ENCODE peak calls at places on chromosomes 1 and 21, in ten cellular contexts. I is tibial nerve, W is right lobe of liver, Y is IMR-90, H is transverse colon, Z is heart left ventricle, U is ovary, X is body of pancreas, G is lower leg skin, A is NB4. P is an unnamed sample.

GRCh38 chr1:211643324-211644212 is 31.9 kb downstream of the NEK2 start:
- DNase-seq in H (peak), I (no peak), W (peak), Z (no peak), Y (no peak), A (no peak), U (peak), G (no peak), X (peak), P (peak)

GRCh38 chr1:164651378-164651951 is 92.5 kb downstream of the PBX1 start:
- DNase-seq in I (no peak), Y (peak), A (no peak), H (peak), W (no peak), G (no peak), U (peak), X (no peak), Z (no peak), P (peak)

GRCh38 chr1:155002479-155003226 is at the start of gene ZBTB7B:
- DNase-seq in W (peak), G (no peak), A (peak), U (peak), X (peak), Y (no peak), I (no peak), Z (peak), H (peak), P (no peak)

GRCh38 chr1:106498238-106498637 is 558.2 kb upstream of the PRMT6 start:
- DNase-seq in X (no peak), H (no peak), A (no peak), I (no peak), Y (no peak), U (no peak), Z (no peak), G (no peak), W (no peak), P (no peak)

GRCh38 chr1:179877586-179878265 is at the start of gene TOR1AIP2:
- DNase-seq in A (peak), W (peak), H (peak), Z (peak), X (peak), U (peak), Y (peak), G (peak), I (peak), P (peak)

GRCh38 chr21:42406201-42406601 is 2.5 kb downstream of the UBASH3A start:
- DNase-seq in A (no peak), W (no peak), G (no peak), H (peak), I (no peak), Y (no peak), U (no peak), X (no peak), Z (no peak), P (no peak)

GRCh38 chr1:245370905-245371581 is 216.3 kb downstream of the KIF26B start:
- DNase-seq in Y (no peak), U (no peak), Z (peak), G (no peak), H (peak), X (no peak), I (no peak), W (no peak), A (peak), P (no peak)

GRCh38 chr1:66490817-66491216 is 43.1 kb upstream of the SGIP1 start:
- DNase-seq in A (no peak), G (no peak), X (no peak), H (no peak), Z (no peak), U (no peak), W (no peak), I (peak), Y (peak), P (no peak)

GRCh38 chr1:214380418-214380817 is 99.5 kb downstream of the SMYD2 start:
- DNase-seq in H (no peak), A (no peak), Z (no peak), W (no peak), I (no peak), Y (no peak), G (no peak), U (no peak), X (no peak), P (no peak)

GRCh38 chr1:167121375-167122120 is 27.7 kb downstream of the STYXL2 start:
- DNase-seq in X (peak), I (no peak), H (peak), W (peak), Z (peak), G (peak), U (no peak), Y (no peak), A (no peak), P (peak)

GRCh38 chr1:98110674-98111073 is 189.8 kb upstream of the DPYD start:
- DNase-seq in H (no peak), X (no peak), W (no peak), Y (peak), Z (no peak), I (no peak), A (no peak), G (no peak), U (no peak), P (peak)

GRCh38 chr1:232192781-232193450 is 437.0 kb downstream of the SIPA1L2 start:
- DNase-seq in Y (peak), X (no peak), A (no peak), Z (no peak), W (no peak), H (no peak), I (no peak), G (no peak), U (no peak), P (no peak)

GRCh38 chr1:41313661-41314131 is 47.5 kb upstream of the FOXO6 start:
- DNase-seq in X (peak), W (no peak), U (no peak), I (no peak), Z (no peak), A (peak), G (no peak), Y (no peak), H (no peak), P (peak)

GRCh38 chr21:44533891-44534627 is 5.9 kb downstream of the KRTAP10-1 start:
- DNase-seq in X (no peak), I (no peak), U (no peak), H (peak), Y (no peak), A (no peak), G (no peak), Z (no peak), W (no peak), P (no peak)

GRCh38 chr1:170790651-170791071 is 126.7 kb downstream of the PRRX1 start:
- DNase-seq in X (no peak), H (no peak), Y (peak), G (no peak), W (no peak), A (no peak), Z (no peak), U (no peak), I (no peak), P (no peak)

GRCh38 chr1:225517221-225517620 is 89.4 kb upstream of the LBR start:
- DNase-seq in H (no peak), X (no peak), A (no peak), Z (no peak), I (no peak), W (no peak), U (no peak), G (no peak), Y (no peak), P (no peak)

GRCh38 chr1:10733967-10734366 is 62.5 kb downstream of the CASZ1 start:
- DNase-seq in Z (no peak), I (no peak), Y (no peak), H (no peak), U (no peak), X (no peak), A (no peak), G (no peak), W (no peak), P (no peak)

GRCh38 chr1:112237983-112238515 is 158.0 kb upstream of the CTTNBP2NL start:
- DNase-seq in W (no peak), A (no peak), G (no peak), Z (no peak), U (no peak), H (peak), I (no peak), Y (no peak), X (no peak), P (no peak)

GRCh38 chr21:46116846-46117585 is 19.1 kb downstream of the COL6A2 start:
- DNase-seq in Y (no peak), W (peak), Z (peak), A (no peak), U (peak), I (no peak), X (no peak), G (no peak), H (peak), P (peak)

GRCh38 chr1:208264469-208265126 is 20.4 kb upstream of the PLXNA2 start:
- DNase-seq in H (no peak), U (no peak), W (no peak), I (peak), A (no peak), G (no peak), Y (no peak), X (no peak), Z (peak), P (no peak)

GRCh38 chr1:5465281-5465680 is 526.9 kb downstream of the NPHP4 start:
- DNase-seq in A (no peak), X (no peak), I (no peak), Z (no peak), G (no peak), W (no peak), H (no peak), U (no peak), Y (no peak), P (no peak)

GRCh38 chr1:89589515-89589914 is 43.4 kb upstream of the LRRC8C start:
- DNase-seq in U (no peak), H (no peak), A (no peak), Y (no peak), X (no peak), G (no peak), Z (no peak), W (no peak), I (no peak), P (no peak)

GRCh38 chr1:109792056-109792831 is 28.5 kb upstream of the EPS8L3 start:
- DNase-seq in W (peak), G (no peak), U (peak), X (peak), A (peak), H (peak), Z (peak), I (peak), Y (peak), P (peak)

GRCh38 chr1:100530901-100531487 is 6.9 kb upstream of the GPR88 start:
- DNase-seq in H (peak), I (peak), X (no peak), G (peak), A (peak), U (peak), W (no peak), Z (peak), Y (peak), P (no peak)

GRCh38 chr1:6444377-6444776 is 19.8 kb downstream of the ESPN start:
- DNase-seq in W (no peak), Y (no peak), U (no peak), G (no peak), H (no peak), I (no peak), X (no peak), A (no peak), Z (no peak), P (no peak)

GRCh38 chr1:74180490-74180889 is 17.5 kb downstream of the LRRIQ3 start:
- DNase-seq in H (no peak), I (no peak), G (no peak), A (peak), Z (no peak), U (no peak), Y (peak), W (no peak), X (no peak), P (no peak)

GRCh38 chr1:160158534-160158933 is 7.1 kb downstream of the ATP1A4 start:
- DNase-seq in G (no peak), U (no peak), W (no peak), Y (no peak), H (no peak), A (no peak), X (no peak), I (no peak), Z (no peak), P (no peak)

GRCh38 chr1:240491156-240491555 is 120.8 kb downstream of the GREM2 start:
- DNase-seq in A (no peak), G (no peak), X (no peak), I (no peak), Y (peak), U (no peak), H (no peak), Z (no peak), W (no peak), P (peak)

GRCh38 chr1:73839922-73840321 is 358.1 kb downstream of the LRRIQ3 start:
- DNase-seq in G (no peak), H (no peak), I (no peak), W (peak), Y (no peak), Z (no peak), U (no peak), A (peak), X (no peak), P (no peak)

GRCh38 chr1:226772456-226773139 is 33.5 kb upstream of the ITPKB start:
- DNase-seq in Y (no peak), A (peak), I (no peak), W (no peak), H (no peak), U (no peak), X (no peak), G (no peak), Z (no peak), P (no peak)

GRCh38 chr1:247407180-247407616 is 8.8 kb upstream of the NLRP3 start:
- DNase-seq in U (no peak), I (no peak), A (peak), G (peak), X (no peak), W (peak), Z (peak), Y (no peak), H (peak), P (no peak)

GRCh38 chr1:59139396-59139795 is 157.5 kb upstream of the FGGY start:
- DNase-seq in X (no peak), I (no peak), G (no peak), Y (no peak), Z (peak), U (no peak), A (no peak), H (no peak), W (no peak), P (no peak)
- TF ChIP-seq POLR2A in X (no peak), I (no peak), G (no peak), Y (no peak), Z (no peak), U (no peak), A (no peak), H (no peak), W (no peak), P (no peak)

GRCh38 chr21:38913120-38913975 is 107.6 kb downstream of the ETS2 start:
- DNase-seq in I (peak), X (peak), W (peak), A (no peak), G (peak), H (peak), U (peak), Y (peak), Z (peak), P (no peak)
- TF ChIP-seq POLR2A in I (no peak), X (peak), W (peak), A (no peak), G (no peak), H (peak), U (peak), Y (no peak), Z (no peak), P (no peak)

DNA sequence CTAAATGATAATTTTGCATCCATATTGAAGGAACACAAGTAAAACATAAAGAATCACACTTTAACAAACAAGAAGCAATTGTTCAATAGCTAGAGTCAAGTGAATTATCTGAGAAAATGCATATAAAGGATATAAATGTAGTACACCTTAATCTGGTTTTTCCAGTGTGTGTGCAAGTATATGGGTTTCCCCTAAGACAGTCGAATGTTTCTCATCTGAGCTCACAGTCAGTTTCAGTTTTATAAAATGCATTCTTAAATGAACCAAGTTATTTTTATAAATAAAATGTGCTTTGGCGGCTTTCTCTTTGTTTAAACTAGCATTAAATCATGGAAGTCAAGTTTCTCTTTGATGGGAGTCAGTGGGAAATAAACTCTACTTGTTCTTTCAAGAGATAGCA is 125.9 kb downstream of the PTPRC start:
- DNase-seq in U (no peak), W (no peak), G (no peak), A (no peak), Y (peak), X (no peak), Z (no peak), H (no peak), I (no peak), P (no peak)
- TF ChIP-seq POLR2A in U (no peak), W (no peak), G (no peak), A (no peak), Y (no peak), X (no peak), Z (no peak), H (no peak), I (no peak), P (no peak)

DNA sequence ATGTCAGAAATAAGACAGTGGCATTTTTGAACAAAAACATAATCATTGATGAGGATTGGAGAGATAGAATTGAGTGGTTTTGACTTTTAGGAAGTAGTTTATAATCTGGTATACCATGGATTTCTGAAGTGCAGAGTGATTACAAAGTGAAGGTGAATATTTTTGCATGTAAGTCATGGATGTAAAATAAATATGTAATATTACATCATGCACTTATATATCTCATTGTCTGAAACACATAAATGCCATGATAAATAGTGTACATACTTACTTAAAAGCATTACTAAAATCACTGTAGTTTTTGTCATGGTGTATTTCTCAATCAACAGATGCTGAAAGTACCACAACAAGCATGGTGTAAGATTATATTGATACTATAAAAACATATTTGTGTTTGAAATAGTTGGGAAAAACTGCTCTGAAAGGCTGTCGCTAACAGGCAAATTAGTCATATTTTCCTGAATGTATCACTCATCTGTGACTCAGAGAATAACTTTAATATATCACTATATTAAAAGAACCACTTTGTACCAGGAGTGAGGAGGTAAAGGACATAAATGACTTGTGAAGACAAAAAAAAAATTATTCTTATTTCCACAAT is 24.8 kb upstream of the RGS18 start:
- DNase-seq in Y (peak), W (no peak), G (no peak), A (no peak), Z (no peak), X (no peak), U (no peak), H (no peak), I (no peak), P (no peak)
- TF ChIP-seq POLR2A in Y (no peak), W (no peak), G (no peak), A (no peak), Z (no peak), X (no peak), U (no peak), H (no peak), I (no peak), P (no peak)

GRCh38 chr1:32652244-32652962 is 1.4 kb downstream of the RBBP4 start:
- DNase-seq in Z (no peak), X (no peak), W (no peak), I (no peak), A (no peak), H (no peak), Y (no peak), G (no peak), U (no peak), P (no peak)

GRCh38 chr1:32651461-32652073 is 559 bp downstream of the RBBP4 start:
- DNase-seq in H (no peak), Y (no peak), X (no peak), G (peak), U (no peak), W (no peak), A (no peak), I (no peak), Z (no peak), P (peak)

GRCh38 chr1:32647308-32648134 is 2.8 kb downstream of the ZBTB8OS start:
- DNase-seq in Y (no peak), U (no peak), W (no peak), I (no peak), X (no peak), A (no peak), Z (no peak), H (no peak), G (no peak), P (no peak)

GRCh38 chr1:32650157-32650751 is at the start of gene ZBTB8OS:
- DNase-seq in A (peak), Z (peak), W (peak), X (peak), G (peak), Y (peak), U (peak), H (peak), I (peak), P (peak)

DNA sequence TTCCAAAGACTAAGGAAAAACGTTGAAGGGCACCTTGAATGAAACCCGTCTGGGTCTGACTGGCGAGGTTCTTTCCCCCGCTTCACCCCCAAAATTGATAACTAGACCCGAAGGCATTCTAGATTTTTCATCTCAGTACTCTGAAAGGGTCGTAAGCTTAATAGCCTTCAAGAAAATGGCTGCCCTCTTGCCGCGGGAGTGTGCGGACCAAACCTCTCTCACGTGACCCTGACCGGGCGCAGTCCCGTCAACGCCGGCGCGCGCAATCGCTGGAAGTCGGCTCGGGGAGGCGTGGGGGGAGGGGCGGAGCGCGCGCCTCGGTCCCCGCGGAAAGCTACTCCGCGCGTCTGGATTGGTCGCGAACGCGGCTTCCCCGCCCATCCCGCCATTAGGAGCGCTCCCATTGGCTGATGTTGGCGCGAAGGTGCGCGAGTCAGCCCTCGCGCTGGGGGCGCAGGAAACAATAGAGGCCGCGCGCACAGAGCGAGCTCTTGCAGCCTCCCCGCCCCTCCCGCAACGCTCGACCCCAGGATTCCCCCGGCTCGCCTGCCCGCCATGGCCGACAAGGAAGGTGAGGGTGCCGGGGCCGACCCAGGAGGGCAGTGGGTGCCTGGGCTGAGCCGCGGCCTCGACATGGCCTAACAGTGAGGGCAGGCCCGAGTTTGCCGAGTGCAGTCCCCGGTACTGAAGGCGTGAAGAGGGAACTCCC is at the start of gene RBBP4:
- DNase-seq in H (peak), U (peak), X (peak), Y (peak), I (peak), Z (peak), W (peak), A (peak), G (peak), P (peak)
- TF ChIP-seq POLR2A in H (peak), U (peak), X (peak), Y (peak), I (peak), Z (peak), W (peak), A (peak), G (peak), P (peak)

DNA sequence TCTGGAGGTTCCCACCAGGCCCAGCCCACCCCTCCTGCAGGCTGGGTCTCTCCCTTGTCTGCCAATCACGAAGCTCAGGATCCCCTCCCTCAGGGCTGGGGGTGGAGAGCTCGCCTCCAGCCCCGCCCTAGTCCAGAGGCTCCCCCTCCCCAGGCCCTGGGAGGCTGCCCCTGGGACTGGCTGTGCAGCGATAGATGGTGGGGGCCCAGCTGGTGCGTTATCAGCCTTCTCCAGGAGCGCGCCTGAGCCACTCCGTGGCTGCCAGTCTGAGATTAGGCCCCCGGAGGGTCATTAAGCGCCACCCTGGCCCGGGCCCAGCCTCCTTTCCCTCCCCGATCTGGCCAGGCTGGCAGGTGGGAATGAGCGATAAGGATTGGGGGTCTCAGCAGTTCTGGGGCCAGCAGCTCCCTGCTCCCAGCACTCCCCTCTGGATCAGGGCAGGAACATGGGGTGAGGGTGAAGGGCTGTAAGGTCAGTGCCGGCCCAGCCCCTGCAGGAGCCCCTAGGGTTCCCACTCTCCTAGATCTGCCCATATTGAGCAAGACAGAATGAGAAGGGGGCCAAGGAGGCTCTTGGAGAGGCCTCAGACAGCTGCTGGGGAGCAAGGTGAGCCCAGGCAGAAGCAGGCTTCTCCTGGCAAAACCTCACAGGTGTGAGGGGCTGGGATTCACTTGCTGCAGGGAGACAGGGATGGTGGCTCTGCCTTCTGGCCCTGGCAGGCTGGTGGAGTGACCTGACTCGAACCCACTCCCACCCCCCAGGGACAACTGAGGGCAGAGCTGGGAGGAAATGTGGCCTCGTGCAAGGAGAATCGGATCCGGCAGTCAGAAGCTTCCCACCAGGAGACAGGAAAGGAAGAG is 8.5 kb downstream of the PDZK1IP1 start:
- DNase-seq in H (no peak), A (no peak), Y (no peak), I (no peak), W (peak), G (no peak), Z (no peak), X (no peak), U (no peak), P (no peak)
- TF ChIP-seq POLR2A in H (no peak), A (no peak), Y (no peak), I (no peak), W (no peak), G (no peak), Z (no peak), X (no peak), U (no peak), P (no peak)